ENCODE peak calls at places on chromosomes 12 and 14, in eight cellular contexts. Q, G, X, V, D, P, J and Z are unnamed samples.

GRCh38 chr12:16763901-16764300 is 157.9 kb upstream of the LMO3 start:
- DNase-seq in Q (no peak), G (no peak), X (no peak), V (no peak), D (no peak), P (no peak), J (no peak), Z (no peak)

GRCh38 chr14:42569227-42569626 is 962.6 kb downstream of the LRFN5 start:
- DNase-seq in Q (no peak), G (no peak), X (no peak), V (no peak), D (no peak), P (no peak), J (no peak), Z (no peak)

GRCh38 chr12:120677765-120678473 is 9.0 kb upstream of the MLEC start:
- DNase-seq in Q (no peak), G (no peak), X (no peak), V (no peak), D (no peak), P (no peak), J (peak), Z (no peak)

GRCh38 chr12:122866379-122866778 is 29.5 kb downstream of the VPS37B start:
- DNase-seq in Q (no peak), G (no peak), X (no peak), V (no peak), D (no peak), P (peak), J (no peak), Z (no peak)

GRCh38 chr12:63151898-63152700 is 1.1 kb upstream of the AVPR1A start:
- DNase-seq in Q (peak), G (peak), X (peak), V (peak), D (no peak), P (peak), J (peak), Z (no peak)

GRCh38 chr12:26941251-26941650 is 3.0 kb downstream of the FGFR1OP2 start:
- DNase-seq in Q (no peak), G (no peak), X (no peak), V (no peak), D (no peak), P (no peak), J (no peak), Z (no peak)

GRCh38 chr12:6790496-6791150 is 1.3 kb downstream of the CD4 start:
- DNase-seq in Q (no peak), G (no peak), X (no peak), V (no peak), D (no peak), P (no peak), J (no peak), Z (no peak)

GRCh38 chr12:22719745-22720144 is 94.8 kb downstream of the ETNK1 start:
- DNase-seq in Q (no peak), G (no peak), X (no peak), V (no peak), D (no peak), P (no peak), J (no peak), Z (no peak)

GRCh38 chr12:19572920-19573558 is 133.7 kb downstream of the AEBP2 start:
- DNase-seq in Q (peak), G (peak), X (no peak), V (no peak), D (no peak), P (no peak), J (peak), Z (peak)

GRCh38 chr14:65434216-65434850 is 21.8 kb downstream of the FUT8 start:
- DNase-seq in Q (no peak), G (no peak), X (no peak), V (no peak), D (no peak), P (no peak), J (no peak), Z (no peak)

GRCh38 chr12:124633269-124633953 is 66.0 kb upstream of the NCOR2 start:
- DNase-seq in Q (no peak), G (no peak), X (no peak), V (no peak), D (no peak), P (no peak), J (no peak), Z (no peak)

GRCh38 chr14:77889971-77890442 is 90.1 kb downstream of the ADCK1 start:
- DNase-seq in Q (peak), G (no peak), X (peak), V (no peak), D (peak), P (no peak), J (no peak), Z (peak)

GRCh38 chr14:94389731-94390371 is 1.4 kb upstream of the SERPINA1 start:
- DNase-seq in Q (no peak), G (no peak), X (no peak), V (no peak), D (no peak), P (no peak), J (no peak), Z (no peak)

GRCh38 chr14:51147183-51147582 is 52.3 kb upstream of the TRIM9 start:
- DNase-seq in Q (no peak), G (no peak), X (no peak), V (no peak), D (no peak), P (no peak), J (no peak), Z (no peak)

GRCh38 chr14:23522643-23523198 is 28.8 kb downstream of the ZFHX2 start:
- DNase-seq in Q (no peak), G (no peak), X (no peak), V (no peak), D (no peak), P (no peak), J (no peak), Z (no peak)

GRCh38 chr12:81263072-81263471 is 185.2 kb downstream of the ACSS3 start:
- DNase-seq in Q (no peak), G (no peak), X (no peak), V (no peak), D (no peak), P (no peak), J (no peak), Z (no peak)

GRCh38 chr14:22614240-22614799 is 16.2 kb downstream of the ABHD4 start:
- DNase-seq in Q (peak), G (no peak), X (peak), V (no peak), D (peak), P (peak), J (no peak), Z (peak)

GRCh38 chr14:64303471-64303917 is 9.3 kb upstream of the ESR2 start:
- DNase-seq in Q (peak), G (peak), X (peak), V (peak), D (peak), P (no peak), J (no peak), Z (no peak)

GRCh38 chr12:93002278-93003054 is 73.4 kb upstream of the EEA1 start:
- DNase-seq in Q (peak), G (no peak), X (peak), V (no peak), D (peak), P (no peak), J (no peak), Z (peak)

GRCh38 chr12:47905313-47905730 is 528 bp upstream of the VDR start:
- DNase-seq in Q (no peak), G (peak), X (no peak), V (no peak), D (no peak), P (peak), J (no peak), Z (no peak)

GRCh38 chr12:95303476-95303875 is 85.9 kb downstream of the VEZT start:
- DNase-seq in Q (no peak), G (no peak), X (no peak), V (no peak), D (no peak), P (no peak), J (no peak), Z (no peak)